ENCODE peak calls at places on chromosome 18, in six cellular contexts. X is colonic mucosa; H is CD4-positive, alpha-beta T cell; A is CD8-positive, alpha-beta memory T cell; F is pancreas; T is left ventricle myocardium inferior. L is an unnamed sample.

GRCh38 chr18:6821346-6821745 is 91.8 kb downstream of the ARHGAP28 start:
- DNase-seq in X (no peak), H (no peak), A (no peak), F (no peak), T (no peak), L (no peak)

GRCh38 chr18:12765586-12765985 is 62.7 kb downstream of the PSMG2 start:
- DNase-seq in X (no peak), H (no peak), A (no peak), F (no peak), T (no peak), L (no peak)

GRCh38 chr18:74073957-74074356 is 73.7 kb downstream of the FBXO15 start:
- DNase-seq in X (no peak), H (no peak), A (no peak), F (no peak), T (no peak), L (no peak)

GRCh38 chr18:36149514-36150289 is 20.0 kb downstream of the ELP2 start:
- DNase-seq in X (no peak), H (no peak), A (no peak), F (no peak), T (no peak), L (no peak)

GRCh38 chr18:24656044-24656443 is 195.6 kb downstream of the HRH4 start:
- DNase-seq in X (no peak), H (no peak), A (no peak), F (no peak), T (no peak), L (no peak)

GRCh38 chr18:1846640-1847039 is 724.7 kb downstream of the METTL4 start:
- DNase-seq in X (no peak), H (no peak), A (no peak), F (no peak), T (no peak), L (no peak)

GRCh38 chr18:76488190-76488589 is 6.9 kb downstream of the ZNF516 start:
- DNase-seq in X (no peak), H (no peak), A (no peak), F (no peak), T (no peak), L (no peak)

GRCh38 chr18:59416818-59417217 is 57.8 kb upstream of the LMAN1 start:
- DNase-seq in X (no peak), H (no peak), A (no peak), F (no peak), T (no peak), L (no peak)

GRCh38 chr18:59900222-59901128 is 679 bp downstream of the PMAIP1 start:
- DNase-seq in X (peak), H (peak), A (peak), F (peak), T (peak), L (no peak)

GRCh38 chr18:62812242-62812641 is 96.9 kb downstream of the PHLPP1 start:
- DNase-seq in X (no peak), H (no peak), A (no peak), F (no peak), T (no peak), L (no peak)

GRCh38 chr18:43620936-43621335 is 343.6 kb upstream of the SYT4 start:
- DNase-seq in X (no peak), H (no peak), A (no peak), F (no peak), T (no peak), L (no peak)

GRCh38 chr18:6132751-6133368 is 237.5 kb upstream of the TMEM200C start:
- DNase-seq in X (no peak), H (no peak), A (no peak), F (no peak), T (peak), L (no peak)

GRCh38 chr18:43159091-43159490 is 43.6 kb upstream of the RIT2 start:
- DNase-seq in X (no peak), H (no peak), A (no peak), F (no peak), T (no peak), L (no peak)

GRCh38 chr18:8389391-8390340 is 219.6 kb upstream of the RAB12 start:
- DNase-seq in X (peak), H (no peak), A (no peak), F (peak), T (peak), L (peak)

GRCh38 chr18:24514439-24514838 is 54.0 kb downstream of the HRH4 start:
- DNase-seq in X (no peak), H (no peak), A (no peak), F (no peak), T (no peak), L (no peak)

GRCh38 chr18:37258819-37259218 is 306.8 kb downstream of the CELF4 start:
- DNase-seq in X (no peak), H (no peak), A (no peak), F (no peak), T (no peak), L (no peak)

DNA sequence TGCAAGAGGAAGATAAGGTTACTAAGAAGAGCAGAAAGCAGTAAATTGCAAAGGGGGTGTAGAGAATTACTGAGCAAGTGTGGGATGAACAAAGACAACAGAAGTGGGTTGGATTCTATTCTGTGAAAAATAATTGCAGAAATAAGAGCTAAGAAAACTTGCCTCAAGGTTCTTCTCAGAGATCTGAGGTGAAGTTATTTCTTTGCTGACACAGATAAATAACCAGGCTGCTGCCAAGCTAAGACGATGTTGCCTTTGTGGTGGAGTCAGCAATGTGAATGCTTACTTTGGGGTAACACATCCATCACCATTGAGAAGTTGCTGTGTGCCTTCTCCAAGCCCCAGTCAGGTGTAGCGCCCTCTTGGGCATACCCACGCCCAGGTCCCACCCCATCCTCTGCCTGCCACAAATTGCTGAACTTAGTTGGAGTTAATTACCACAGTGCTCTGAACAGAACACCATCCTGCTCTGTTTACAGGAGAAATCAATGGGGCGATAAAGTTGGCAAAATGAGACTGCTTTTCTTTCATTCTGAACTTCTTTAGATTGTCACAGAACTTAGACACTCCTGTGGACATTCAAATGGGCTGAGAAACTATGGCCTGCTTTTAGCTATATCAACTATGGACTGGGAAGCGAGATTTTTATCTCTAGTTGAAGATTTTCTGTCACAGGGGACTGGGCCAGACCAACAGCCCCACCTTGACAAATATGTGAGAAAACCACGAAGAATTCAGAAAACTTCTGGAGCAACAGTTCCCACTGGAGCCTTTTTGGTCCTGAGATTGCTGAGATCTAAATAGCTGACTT is 283.6 kb downstream of the TMX3 start:
- DNase-seq in X (no peak), H (no peak), A (no peak), F (no peak), T (no peak), L (no peak)
- H3K27ac ChIP-seq in X (no peak), H (no peak), A (no peak), F (no peak), T (no peak), L (no peak)

DNA sequence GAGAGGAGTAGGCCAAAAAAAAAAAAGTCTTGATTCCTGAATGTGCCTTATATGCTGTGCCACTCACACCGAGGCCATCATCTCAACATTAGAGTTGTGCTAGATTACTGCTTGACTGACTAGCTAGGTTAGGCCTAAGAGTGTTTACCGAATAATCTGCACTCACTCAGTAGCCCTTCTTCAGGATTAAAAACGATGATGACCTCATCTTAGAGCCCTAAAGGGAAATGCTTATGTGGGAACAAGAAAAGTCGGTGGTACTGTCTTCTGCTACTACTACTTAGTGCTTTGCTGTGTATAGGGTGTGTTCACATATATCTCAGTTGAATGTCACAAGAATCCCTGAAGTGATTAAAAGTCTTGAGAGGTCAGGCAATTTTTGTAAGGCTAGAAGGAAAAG is 54.3 kb downstream of the THOC1 start:
- DNase-seq in X (no peak), H (no peak), A (no peak), F (no peak), T (no peak), L (no peak)
- H3K27ac ChIP-seq in X (no peak), H (no peak), A (no peak), F (no peak), T (no peak), L (peak)

GRCh38 chr18:67001052-67001451 is 397.2 kb upstream of the CDH19 start:
- DNase-seq in X (no peak), H (no peak), A (no peak), F (no peak), T (no peak), L (no peak)
- H3K27ac ChIP-seq in X (no peak), H (no peak), A (no peak), F (no peak), T (no peak), L (no peak)

DNA sequence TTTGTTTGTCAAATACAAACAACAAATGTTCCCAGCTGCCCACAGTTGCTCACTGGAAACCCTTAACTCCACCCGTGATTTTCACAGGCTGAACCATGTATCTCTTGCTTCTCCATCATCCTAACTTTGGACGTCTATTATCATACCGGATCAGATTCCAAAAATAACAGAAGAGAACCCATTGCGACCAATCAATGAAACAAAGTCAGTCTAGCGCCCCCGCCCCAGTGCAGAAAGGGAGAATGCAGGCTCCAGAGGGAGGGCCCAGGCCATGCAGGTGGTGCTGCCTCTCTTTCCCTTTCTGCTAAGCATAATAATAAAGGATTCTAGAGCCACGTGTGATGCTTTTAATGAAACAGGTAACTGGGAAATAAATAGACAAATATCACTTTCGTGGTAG is 24.1 kb downstream of the COLEC12 start:
- DNase-seq in X (no peak), H (no peak), A (no peak), F (no peak), T (no peak), L (no peak)
- H3K27ac ChIP-seq in X (no peak), H (no peak), A (no peak), F (peak), T (peak), L (no peak)

GRCh38 chr18:3722662-3723433 is 272.9 kb downstream of the TGIF1 start:
- DNase-seq in X (no peak), H (no peak), A (no peak), F (no peak), T (no peak), L (no peak)

GRCh38 chr18:3723554-3723953 is 273.6 kb downstream of the TGIF1 start:
- DNase-seq in X (no peak), H (no peak), A (no peak), F (no peak), T (no peak), L (no peak)

GRCh38 chr18:3720818-3721545 is 271.0 kb downstream of the TGIF1 start:
- DNase-seq in X (no peak), H (no peak), A (no peak), F (no peak), T (no peak), L (no peak)

GRCh38 chr18:3725100-3725499 is 275.1 kb downstream of the TGIF1 start:
- DNase-seq in X (no peak), H (no peak), A (no peak), F (no peak), T (no peak), L (no peak)

DNA sequence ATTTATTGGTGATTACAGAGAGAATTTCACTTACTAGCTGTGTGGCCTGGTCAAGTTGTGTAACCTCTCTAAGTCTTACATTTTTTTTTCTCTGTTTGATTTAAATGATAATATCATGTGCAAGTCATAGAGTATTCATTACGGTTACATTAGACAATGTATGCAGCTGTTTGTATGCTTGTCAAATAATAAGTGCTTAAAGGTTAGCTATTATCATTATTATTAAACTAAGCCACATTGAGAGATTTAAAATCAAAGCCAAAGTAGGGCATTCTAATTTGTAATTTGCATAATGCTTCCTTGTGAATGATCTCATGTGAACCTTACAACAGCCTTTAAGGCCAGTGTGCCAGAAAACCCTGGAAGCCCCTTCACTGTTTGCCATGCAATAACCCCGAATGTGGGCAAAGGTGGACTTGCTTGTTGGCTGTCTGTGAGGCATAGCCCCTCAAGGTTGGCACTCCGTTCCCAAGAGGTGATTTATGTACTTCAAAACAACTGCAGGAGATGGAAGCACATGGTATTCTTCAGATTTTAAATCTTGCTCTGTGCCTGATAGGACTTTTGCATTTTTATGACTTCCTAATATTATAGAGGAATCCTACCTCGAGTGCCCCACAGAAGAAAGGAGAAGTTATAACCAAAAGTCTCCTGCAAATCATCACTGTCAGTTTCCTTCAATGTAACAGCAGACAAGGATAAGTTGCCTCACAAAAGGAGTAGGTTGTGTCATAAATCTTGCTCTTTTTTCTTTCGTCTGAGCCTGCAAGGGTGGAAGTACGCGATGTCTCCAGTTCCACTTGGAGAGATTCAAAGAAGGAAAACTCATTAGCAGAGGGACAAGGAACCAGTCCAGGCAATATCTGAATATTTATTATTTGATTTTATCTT is 272.0 kb downstream of the TGIF1 start:
- DNase-seq in X (no peak), H (no peak), A (no peak), F (no peak), T (no peak), L (no peak)
- H3K27ac ChIP-seq in X (peak), H (no peak), A (no peak), F (peak), T (no peak), L (no peak)

GRCh38 chr18:56162871-56163270 is 475.5 kb downstream of the TXNL1 start:
- DNase-seq in X (no peak), H (no peak), A (no peak), F (no peak), T (no peak), L (no peak)
- H3K27ac ChIP-seq in X (no peak), H (no peak), A (no peak), F (peak), T (peak), L (no peak)

GRCh38 chr18:9612989-9613388 is 1.4 kb downstream of the PPP4R1 start:
- DNase-seq in X (no peak), H (no peak), A (no peak), F (no peak), T (no peak), L (no peak)
- H3K27ac ChIP-seq in X (no peak), H (no peak), A (peak), F (peak), T (peak), L (no peak)

DNA sequence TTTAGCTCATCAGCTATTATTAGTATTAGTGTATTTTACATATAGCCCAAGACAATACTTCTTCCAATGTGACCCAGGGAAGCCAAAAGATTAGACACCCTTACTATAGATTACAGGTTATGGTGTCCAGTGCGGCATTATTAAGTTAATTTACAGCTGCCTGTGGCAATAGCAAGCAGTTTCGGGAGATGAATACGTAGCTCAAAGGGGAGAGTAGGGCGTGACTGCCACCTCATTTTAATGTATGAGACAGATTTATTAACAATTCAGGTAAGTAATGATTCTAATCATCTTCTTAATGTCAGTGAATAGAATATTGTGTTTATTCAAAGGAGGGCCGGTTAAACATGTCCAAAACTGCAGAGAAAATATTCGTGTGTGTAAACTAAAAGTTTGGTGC is 6.8 kb upstream of the DSG3 start:
- DNase-seq in X (no peak), H (no peak), A (no peak), F (no peak), T (no peak), L (no peak)
- H3K27ac ChIP-seq in X (no peak), H (no peak), A (no peak), F (no peak), T (no peak), L (no peak)

GRCh38 chr18:48943333-48943732 is 7.4 kb downstream of the SMAD7 start:
- DNase-seq in X (no peak), H (no peak), A (no peak), F (no peak), T (no peak), L (no peak)
- H3K27ac ChIP-seq in X (no peak), H (no peak), A (no peak), F (peak), T (peak), L (peak)

DNA sequence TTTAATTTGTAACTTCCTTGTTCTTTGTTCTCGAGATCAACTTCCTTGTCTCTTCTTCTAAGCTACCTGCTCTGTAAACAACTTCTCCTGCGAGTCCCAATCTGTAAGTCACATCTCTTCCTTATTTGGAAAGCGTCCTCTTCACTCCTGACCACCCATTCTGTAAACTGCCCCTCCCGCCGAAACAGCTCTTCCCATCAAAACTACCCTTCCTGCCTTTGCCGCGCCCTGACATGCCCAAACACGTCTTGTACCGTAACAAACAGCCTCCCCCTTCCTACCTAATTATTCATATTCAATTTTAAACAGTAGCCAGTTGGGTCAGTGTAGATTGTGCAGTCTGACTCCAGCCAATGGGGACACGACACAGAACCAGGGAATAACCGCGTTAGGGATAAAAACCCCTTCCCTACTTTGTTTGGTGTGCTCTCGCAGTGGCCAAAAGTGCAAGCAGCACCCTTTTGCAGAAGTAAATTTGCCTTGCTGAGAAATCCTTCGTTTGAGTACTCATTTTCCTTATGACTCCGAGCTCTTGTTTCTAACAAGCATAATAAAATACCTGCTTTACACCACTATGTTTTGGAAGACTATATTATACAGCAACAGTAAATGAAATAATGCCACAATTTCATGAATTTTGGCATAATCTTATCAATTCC is 39.8 kb downstream of the PIAS2 start:
- DNase-seq in X (peak), H (no peak), A (no peak), F (no peak), T (no peak), L (no peak)
- H3K27ac ChIP-seq in X (peak), H (peak), A (no peak), F (no peak), T (no peak), L (no peak)

L was measured in substantia nigra.